ENCODE peak calls at places on chromosome 21, in eight cellular contexts. F is hypothalamus; G is EH; S is HCEC 1CT; C is stimulated activated CD4-positive, alpha-beta T cell treated with anti-CD3 and anti-CD28 coated beads, Interleukin-1b, Interleukin-23, amount 100 ng/mL, for 1 hour; X is right atrium auricular region; J is EL; K is AG09319. B is an unnamed sample.

GRCh38 chr21:35046880-35047229 is 2.2 kb downstream of the RUNX1 start:
- DNase-seq in F (no peak), G (peak; percentile 83), S (peak; percentile 61), C (no peak), X (peak; percentile 62), J (peak; percentile 79), K (no peak), B (peak; percentile 76)

GRCh38 chr21:41966341-41966833 is 12.6 kb upstream of the C2CD2 start:
- DNase-seq in F (no peak), G (peak; percentile 64), S (no peak), C (no peak), X (peak; percentile 30), J (peak; percentile 67), K (no peak), B (peak; percentile 73)

GRCh38 chr21:30625449-30625848 is 5.0 kb downstream of the KRTAP20-4 start:
- DNase-seq in F (no peak), G (no peak), S (no peak), C (no peak), X (no peak), J (no peak), K (no peak), B (no peak)

GRCh38 chr21:33101300-33102005 is 31.5 kb downstream of the OLIG1 start:
- DNase-seq in F (no peak), G (no peak), S (no peak), C (no peak), X (no peak), J (no peak), K (no peak), B (no peak)

GRCh38 chr21:45906859-45907258 is 74.7 kb upstream of the COL6A1 start:
- DNase-seq in F (no peak), G (no peak), S (no peak), C (no peak), X (no peak), J (no peak), K (no peak), B (no peak)

GRCh38 chr21:14290584-14290983 is 74.6 kb downstream of the RBM11 start:
- DNase-seq in F (no peak), G (no peak), S (no peak), C (no peak), X (no peak), J (no peak), K (no peak), B (no peak)

GRCh38 chr21:38806942-38807284 is 1.2 kb downstream of the ETS2 start:
- DNase-seq in F (no peak), G (peak; percentile 57), S (no peak), C (no peak), X (no peak), J (peak; percentile 48), K (no peak), B (peak; percentile 68)

GRCh38 chr21:27646691-27647090 is 679.8 kb upstream of the ADAMTS5 start:
- DNase-seq in F (no peak), G (no peak), S (no peak), C (no peak), X (no peak), J (no peak), K (no peak), B (peak; percentile 4)

GRCh38 chr21:36113647-36114428 is 21.0 kb upstream of the CBR3 start:
- DNase-seq in F (no peak), G (no peak), S (no peak), C (no peak), X (no peak), J (no peak), K (no peak), B (no peak)

GRCh38 chr21:45644041-45644906 is 749 bp downstream of the PCBP3 start:
- DNase-seq in F (no peak), G (peak; percentile 13), S (peak; percentile 36), C (no peak), X (no peak), J (no peak), K (no peak), B (no peak)

GRCh38 chr21:42147386-42148020 is 71.4 kb upstream of the ABCG1 start:
- DNase-seq in F (no peak), G (no peak), S (no peak), C (no peak), X (no peak), J (no peak), K (no peak), B (no peak)

GRCh38 chr21:39016740-39017315 is 166.4 kb downstream of the PSMG1 start:
- DNase-seq in F (no peak), G (peak; percentile 69), S (peak; percentile 66), C (no peak), X (no peak), J (peak; percentile 77), K (no peak), B (peak; percentile 36)

GRCh38 chr21:27206368-27206982 is 239.6 kb upstream of the ADAMTS5 start:
- DNase-seq in F (no peak), G (peak; percentile 85), S (no peak), C (no peak), X (no peak), J (peak; percentile 77), K (no peak), B (peak; percentile 18)

GRCh38 chr21:41441546-41441945 is 15.5 kb downstream of the MX1 start:
- DNase-seq in F (no peak), G (no peak), S (no peak), C (no peak), X (no peak), J (no peak), K (no peak), B (no peak)

GRCh38 chr21:44944596-44944995 is 4.8 kb downstream of the SLX9 start:
- DNase-seq in F (no peak), G (no peak), S (no peak), C (no peak), X (no peak), J (no peak), K (no peak), B (no peak)

GRCh38 chr21:33940164-33940563 is 24.6 kb upstream of the ATP5PO start:
- DNase-seq in F (no peak), G (peak; percentile 87), S (peak; percentile 97), C (no peak), X (no peak), J (no peak), K (no peak), B (peak; percentile 54)

GRCh38 chr21:33412832-33413519 is 9.8 kb downstream of the IFNGR2 start:
- DNase-seq in F (no peak), G (no peak), S (no peak), C (no peak), X (no peak), J (no peak), K (no peak), B (no peak)

GRCh38 chr21:17270234-17270633 is 242.6 kb upstream of the CXADR start:
- DNase-seq in F (peak; percentile 15), G (no peak), S (no peak), C (no peak), X (peak; percentile 72), J (peak; percentile 20), K (peak; percentile 3), B (peak; percentile 51)

GRCh38 chr21:34705032-34705431 is 36.2 kb downstream of the CLIC6 start:
- DNase-seq in F (no peak), G (no peak), S (no peak), C (no peak), X (no peak), J (no peak), K (no peak), B (no peak)

GRCh38 chr21:45357436-45358260 is 47.3 kb upstream of the COL18A1 start:
- DNase-seq in F (no peak), G (no peak), S (no peak), C (no peak), X (peak; percentile 77), J (no peak), K (no peak), B (no peak)

GRCh38 chr21:44459712-44460440 is 4.6 kb downstream of the LRRC3 start:
- DNase-seq in F (no peak), G (no peak), S (no peak), C (no peak), X (no peak), J (no peak), K (no peak), B (no peak)

GRCh38 chr21:37593740-37594471 is 227.3 kb downstream of the DYRK1A start:
- DNase-seq in F (no peak), G (no peak), S (no peak), C (no peak), X (no peak), J (no peak), K (no peak), B (no peak)

GRCh38 chr21:42357307-42357706 is 6.5 kb upstream of the TFF2 start:
- DNase-seq in F (no peak), G (no peak), S (no peak), C (no peak), X (no peak), J (no peak), K (no peak), B (no peak)

GRCh38 chr21:36297938-36298572 is 21.9 kb upstream of the MORC3 start:
- DNase-seq in F (no peak), G (peak; percentile 47), S (no peak), C (peak; percentile 54), X (peak; percentile 66), J (peak; percentile 10), K (no peak), B (peak; percentile 27)

GRCh38 chr21:34642211-34643075 is 26.4 kb upstream of the CLIC6 start:
- DNase-seq in F (no peak), G (peak; percentile 84), S (no peak), C (no peak), X (peak; percentile 42), J (peak; percentile 77), K (no peak), B (peak; percentile 71)

GRCh38 chr21:43311303-43311817 is 115.6 kb downstream of the SIK1 start:
- DNase-seq in F (no peak), G (no peak), S (no peak), C (no peak), X (no peak), J (no peak), K (no peak), B (no peak)

GRCh38 chr21:45536301-45537081 is 5.7 kb downstream of the SLC19A1 start:
- DNase-seq in F (no peak), G (no peak), S (no peak), C (no peak), X (no peak), J (no peak), K (no peak), B (no peak)

GRCh38 chr21:35575280-35575915 is 484.9 kb downstream of the SETD4 start:
- DNase-seq in F (no peak), G (peak; percentile 96), S (peak; percentile 87), C (no peak), X (no peak), J (peak; percentile 87), K (no peak), B (peak; percentile 64)

GRCh38 chr21:41581592-41582228 is 73.8 kb upstream of the TMPRSS2 start:
- DNase-seq in F (no peak), G (no peak), S (no peak), C (no peak), X (no peak), J (no peak), K (no peak), B (no peak)

GRCh38 chr21:43312751-43313169 is 114.2 kb downstream of the SIK1 start:
- DNase-seq in F (no peak), G (no peak), S (no peak), C (no peak), X (no peak), J (no peak), K (no peak), B (no peak)

GRCh38 chr21:44074315-44074958 is 32.8 kb upstream of the PWP2 start:
- DNase-seq in F (no peak), G (no peak), S (no peak), C (no peak), X (no peak), J (no peak), K (no peak), B (no peak)

GRCh38 chr21:35326677-35327076 is 277.6 kb upstream of the RUNX1 start:
- DNase-seq in F (no peak), G (peak; percentile 58), S (no peak), C (no peak), X (no peak), J (no peak), K (peak; percentile 84), B (no peak)

GRCh38 chr21:46340998-46341397 is 17.0 kb downstream of the PCNT start:
- DNase-seq in F (no peak), G (no peak), S (no peak), C (no peak), X (no peak), J (no peak), K (no peak), B (no peak)

GRCh38 chr21:23247334-23247733 is 2249.1 kb downstream of the NCAM2 start:
- DNase-seq in F (no peak), G (no peak), S (no peak), C (no peak), X (no peak), J (no peak), K (no peak), B (peak; percentile 9)